ENCODE peak calls at places on chromosomes 11 and 22, in ten cellular contexts. One of them, this sample, is unnamed.

GRCh38 chr11:44766112-44766971 is 39.6 kb downstream of the TSPAN18 start:
- DNase-seq in CD8-positive, alpha-beta T cell: no peak
- DNase-seq in cardiac fibroblast: peak
- DNase-seq in uterus: peak
- DNase-seq in fibroblast of mammary gland: peak
- DNase-seq in tibial nerve: no peak
- DNase-seq in kidney: no peak
- DNase-seq in bronchial epithelial cell: no peak
- DNase-seq in psoas muscle: no peak
- DNase-seq in GM20000: no peak
- DNase-seq in this sample: peak

GRCh38 chr22:31622980-31623379 is 39.0 kb downstream of the PISD start:
- DNase-seq in CD8-positive, alpha-beta T cell: no peak
- DNase-seq in uterus: no peak
- DNase-seq in psoas muscle: no peak
- DNase-seq in bronchial epithelial cell: no peak
- DNase-seq in GM20000: no peak
- DNase-seq in tibial nerve: no peak
- DNase-seq in fibroblast of mammary gland: no peak
- DNase-seq in kidney: no peak
- DNase-seq in cardiac fibroblast: no peak
- DNase-seq in this sample: no peak

GRCh38 chr22:48782326-48782725 is 1045.3 kb downstream of the BRD1 start:
- DNase-seq in bronchial epithelial cell: no peak
- DNase-seq in tibial nerve: peak
- DNase-seq in fibroblast of mammary gland: no peak
- DNase-seq in kidney: no peak
- DNase-seq in cardiac fibroblast: no peak
- DNase-seq in GM20000: no peak
- DNase-seq in uterus: no peak
- DNase-seq in CD8-positive, alpha-beta T cell: no peak
- DNase-seq in psoas muscle: no peak
- DNase-seq in this sample: no peak

GRCh38 chr11:121414141-121414918 is 37.8 kb upstream of the SORL1 start:
- DNase-seq in kidney: no peak
- DNase-seq in psoas muscle: no peak
- DNase-seq in tibial nerve: no peak
- DNase-seq in uterus: no peak
- DNase-seq in GM20000: no peak
- DNase-seq in bronchial epithelial cell: no peak
- DNase-seq in CD8-positive, alpha-beta T cell: no peak
- DNase-seq in cardiac fibroblast: no peak
- DNase-seq in fibroblast of mammary gland: no peak
- DNase-seq in this sample: no peak

GRCh38 chr11:93668171-93668570 is 6.7 kb downstream of the CEP295 start:
- DNase-seq in kidney: no peak
- DNase-seq in GM20000: no peak
- DNase-seq in tibial nerve: no peak
- DNase-seq in bronchial epithelial cell: no peak
- DNase-seq in uterus: no peak
- DNase-seq in cardiac fibroblast: peak
- DNase-seq in CD8-positive, alpha-beta T cell: no peak
- DNase-seq in fibroblast of mammary gland: peak
- DNase-seq in psoas muscle: no peak
- DNase-seq in this sample: peak

GRCh38 chr11:111639226-111639925 is 37.1 kb downstream of the SIK2 start:
- DNase-seq in cardiac fibroblast: no peak
- DNase-seq in GM20000: no peak
- DNase-seq in fibroblast of mammary gland: no peak
- DNase-seq in tibial nerve: no peak
- DNase-seq in uterus: no peak
- DNase-seq in psoas muscle: no peak
- DNase-seq in kidney: no peak
- DNase-seq in CD8-positive, alpha-beta T cell: no peak
- DNase-seq in bronchial epithelial cell: no peak
- DNase-seq in this sample: no peak

GRCh38 chr11:2825261-2825885 is 60.2 kb downstream of the CDKN1C start:
- DNase-seq in psoas muscle: peak
- DNase-seq in bronchial epithelial cell: peak
- DNase-seq in uterus: peak
- DNase-seq in cardiac fibroblast: peak
- DNase-seq in kidney: peak
- DNase-seq in fibroblast of mammary gland: peak
- DNase-seq in CD8-positive, alpha-beta T cell: no peak
- DNase-seq in GM20000: no peak
- DNase-seq in tibial nerve: peak
- DNase-seq in this sample: peak

GRCh38 chr22:26890870-26891269 is 233.5 kb downstream of the MIAT start:
- DNase-seq in GM20000: no peak
- DNase-seq in fibroblast of mammary gland: no peak
- DNase-seq in kidney: no peak
- DNase-seq in uterus: no peak
- DNase-seq in bronchial epithelial cell: no peak
- DNase-seq in psoas muscle: no peak
- DNase-seq in cardiac fibroblast: no peak
- DNase-seq in CD8-positive, alpha-beta T cell: no peak
- DNase-seq in tibial nerve: no peak
- DNase-seq in this sample: no peak

GRCh38 chr11:28756977-28757376 is 648.8 kb downstream of the METTL15 start:
- DNase-seq in GM20000: no peak
- DNase-seq in bronchial epithelial cell: peak
- DNase-seq in cardiac fibroblast: peak
- DNase-seq in kidney: no peak
- DNase-seq in psoas muscle: no peak
- DNase-seq in uterus: no peak
- DNase-seq in CD8-positive, alpha-beta T cell: no peak
- DNase-seq in fibroblast of mammary gland: peak
- DNase-seq in tibial nerve: no peak
- DNase-seq in this sample: peak

GRCh38 chr11:57406337-57406904 is 16.0 kb upstream of the PRG2 start:
- DNase-seq in CD8-positive, alpha-beta T cell: no peak
- DNase-seq in GM20000: peak
- DNase-seq in bronchial epithelial cell: peak
- DNase-seq in kidney: no peak
- DNase-seq in psoas muscle: no peak
- DNase-seq in tibial nerve: no peak
- DNase-seq in uterus: peak
- DNase-seq in cardiac fibroblast: peak
- DNase-seq in fibroblast of mammary gland: peak
- DNase-seq in this sample: peak

GRCh38 chr11:206516-207212 is 535 bp downstream of the BET1L start:
- DNase-seq in psoas muscle: no peak
- DNase-seq in cardiac fibroblast: peak
- DNase-seq in fibroblast of mammary gland: peak
- DNase-seq in bronchial epithelial cell: no peak
- DNase-seq in uterus: peak
- DNase-seq in CD8-positive, alpha-beta T cell: no peak
- DNase-seq in GM20000: peak
- DNase-seq in kidney: peak
- DNase-seq in tibial nerve: no peak
- DNase-seq in this sample: no peak

GRCh38 chr11:41954034-41954433 is 494.6 kb upstream of the LRRC4C start:
- DNase-seq in cardiac fibroblast: peak
- DNase-seq in psoas muscle: no peak
- DNase-seq in bronchial epithelial cell: peak
- DNase-seq in GM20000: no peak
- DNase-seq in CD8-positive, alpha-beta T cell: no peak
- DNase-seq in kidney: no peak
- DNase-seq in uterus: no peak
- DNase-seq in fibroblast of mammary gland: peak
- DNase-seq in tibial nerve: no peak
- DNase-seq in this sample: peak

GRCh38 chr11:65586676-65587075 is 8.9 kb downstream of the KCNK7 start:
- DNase-seq in fibroblast of mammary gland: peak
- DNase-seq in cardiac fibroblast: peak
- DNase-seq in bronchial epithelial cell: no peak
- DNase-seq in kidney: no peak
- DNase-seq in tibial nerve: no peak
- DNase-seq in GM20000: no peak
- DNase-seq in psoas muscle: peak
- DNase-seq in CD8-positive, alpha-beta T cell: no peak
- DNase-seq in uterus: no peak
- DNase-seq in this sample: no peak

GRCh38 chr22:45318558-45319318 is 9.0 kb downstream of the FAM118A start:
- DNase-seq in psoas muscle: no peak
- DNase-seq in bronchial epithelial cell: no peak
- DNase-seq in kidney: no peak
- DNase-seq in CD8-positive, alpha-beta T cell: peak
- DNase-seq in tibial nerve: no peak
- DNase-seq in cardiac fibroblast: peak
- DNase-seq in GM20000: peak
- DNase-seq in fibroblast of mammary gland: peak
- DNase-seq in uterus: no peak
- DNase-seq in this sample: no peak

GRCh38 chr11:27204527-27204926 is 158.5 kb downstream of the CCDC34 start:
- DNase-seq in CD8-positive, alpha-beta T cell: no peak
- DNase-seq in uterus: no peak
- DNase-seq in GM20000: no peak
- DNase-seq in bronchial epithelial cell: peak
- DNase-seq in tibial nerve: no peak
- DNase-seq in cardiac fibroblast: peak
- DNase-seq in fibroblast of mammary gland: peak
- DNase-seq in psoas muscle: no peak
- DNase-seq in kidney: no peak
- DNase-seq in this sample: no peak
- TF ChIP-seq CTCF in CD8-positive, alpha-beta T cell: no peak
- TF ChIP-seq CTCF in uterus: no peak
- TF ChIP-seq CTCF in GM20000: no peak
- TF ChIP-seq CTCF in bronchial epithelial cell: peak
- TF ChIP-seq CTCF in tibial nerve: no peak
- TF ChIP-seq CTCF in cardiac fibroblast: peak
- TF ChIP-seq CTCF in fibroblast of mammary gland: peak
- TF ChIP-seq CTCF in psoas muscle: no peak
- TF ChIP-seq CTCF in kidney: peak
- TF ChIP-seq CTCF in this sample: peak

DNA sequence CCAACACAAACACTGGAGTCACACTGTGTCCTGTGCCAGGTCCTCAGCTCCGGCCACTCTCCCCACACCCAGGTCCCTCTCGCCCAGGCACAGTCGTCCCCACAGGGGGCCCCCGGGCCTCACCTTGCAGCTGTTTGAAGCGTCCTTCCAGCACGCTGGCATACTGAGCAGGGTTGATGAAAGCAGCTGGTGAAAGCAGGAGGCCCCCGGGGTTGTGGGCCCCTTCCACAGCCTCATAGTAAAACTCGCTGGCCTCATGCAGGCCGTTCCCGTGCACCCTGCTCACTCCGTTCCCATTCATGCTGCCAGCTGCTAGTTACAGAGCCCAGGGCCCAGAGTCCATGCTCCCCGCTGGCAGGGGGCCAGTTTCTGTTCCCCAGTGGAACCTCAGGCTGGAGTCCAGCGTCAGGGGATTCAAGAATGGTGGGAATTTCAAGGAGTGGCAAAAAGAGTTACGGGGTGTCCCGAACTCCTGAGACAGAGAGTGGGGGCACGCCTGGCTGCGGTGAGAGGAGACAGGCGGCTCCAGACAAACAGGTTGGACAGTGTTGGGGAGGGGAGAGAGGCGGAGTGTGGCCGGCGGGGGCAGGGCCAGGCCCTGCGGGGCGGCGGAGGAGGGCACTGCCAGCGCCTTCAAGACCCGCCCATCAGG is 10.6 kb downstream of the SPTBN2 start:
- DNase-seq in uterus: no peak
- DNase-seq in psoas muscle: peak
- DNase-seq in fibroblast of mammary gland: no peak
- DNase-seq in cardiac fibroblast: no peak
- DNase-seq in bronchial epithelial cell: peak
- DNase-seq in kidney: peak
- DNase-seq in GM20000: no peak
- DNase-seq in CD8-positive, alpha-beta T cell: no peak
- DNase-seq in tibial nerve: no peak
- DNase-seq in this sample: no peak
- TF ChIP-seq CTCF in uterus: no peak
- TF ChIP-seq CTCF in psoas muscle: no peak
- TF ChIP-seq CTCF in fibroblast of mammary gland: no peak
- TF ChIP-seq CTCF in cardiac fibroblast: peak
- TF ChIP-seq CTCF in bronchial epithelial cell: peak
- TF ChIP-seq CTCF in kidney: no peak
- TF ChIP-seq CTCF in GM20000: no peak
- TF ChIP-seq CTCF in CD8-positive, alpha-beta T cell: no peak
- TF ChIP-seq CTCF in tibial nerve: no peak
- TF ChIP-seq CTCF in this sample: no peak

GRCh38 chr11:12050911-12051667 is 42.7 kb upstream of the DKK3 start:
- DNase-seq in kidney: no peak
- DNase-seq in bronchial epithelial cell: peak
- DNase-seq in cardiac fibroblast: no peak
- DNase-seq in CD8-positive, alpha-beta T cell: no peak
- DNase-seq in GM20000: no peak
- DNase-seq in psoas muscle: no peak
- DNase-seq in tibial nerve: no peak
- DNase-seq in fibroblast of mammary gland: no peak
- DNase-seq in uterus: no peak
- DNase-seq in this sample: no peak

GRCh38 chr11:12050470-12050891 is 42.1 kb upstream of the DKK3 start:
- DNase-seq in fibroblast of mammary gland: no peak
- DNase-seq in tibial nerve: no peak
- DNase-seq in uterus: no peak
- DNase-seq in kidney: no peak
- DNase-seq in psoas muscle: no peak
- DNase-seq in CD8-positive, alpha-beta T cell: no peak
- DNase-seq in cardiac fibroblast: no peak
- DNase-seq in GM20000: no peak
- DNase-seq in bronchial epithelial cell: no peak
- DNase-seq in this sample: peak

GRCh38 chr11:12056112-12056511 is 47.7 kb upstream of the DKK3 start:
- DNase-seq in psoas muscle: no peak
- DNase-seq in uterus: no peak
- DNase-seq in GM20000: no peak
- DNase-seq in cardiac fibroblast: no peak
- DNase-seq in CD8-positive, alpha-beta T cell: no peak
- DNase-seq in fibroblast of mammary gland: no peak
- DNase-seq in bronchial epithelial cell: no peak
- DNase-seq in tibial nerve: no peak
- DNase-seq in kidney: no peak
- DNase-seq in this sample: no peak

GRCh38 chr11:12053606-12054361 is 45.4 kb upstream of the DKK3 start:
- DNase-seq in kidney: peak
- DNase-seq in psoas muscle: no peak
- DNase-seq in fibroblast of mammary gland: peak
- DNase-seq in bronchial epithelial cell: no peak
- DNase-seq in GM20000: no peak
- DNase-seq in tibial nerve: no peak
- DNase-seq in uterus: no peak
- DNase-seq in CD8-positive, alpha-beta T cell: no peak
- DNase-seq in cardiac fibroblast: peak
- DNase-seq in this sample: no peak

GRCh38 chr11:12052676-12053605 is 44.5 kb upstream of the DKK3 start:
- DNase-seq in bronchial epithelial cell: no peak
- DNase-seq in psoas muscle: no peak
- DNase-seq in tibial nerve: no peak
- DNase-seq in GM20000: no peak
- DNase-seq in cardiac fibroblast: no peak
- DNase-seq in CD8-positive, alpha-beta T cell: peak
- DNase-seq in kidney: no peak
- DNase-seq in fibroblast of mammary gland: peak
- DNase-seq in uterus: no peak
- DNase-seq in this sample: no peak
- TF ChIP-seq CTCF in bronchial epithelial cell: no peak
- TF ChIP-seq CTCF in psoas muscle: no peak
- TF ChIP-seq CTCF in tibial nerve: no peak
- TF ChIP-seq CTCF in GM20000: no peak
- TF ChIP-seq CTCF in cardiac fibroblast: no peak
- TF ChIP-seq CTCF in CD8-positive, alpha-beta T cell: no peak
- TF ChIP-seq CTCF in kidney: no peak
- TF ChIP-seq CTCF in fibroblast of mammary gland: peak
- TF ChIP-seq CTCF in uterus: no peak
- TF ChIP-seq CTCF in this sample: peak

GRCh38 chr11:12266943-12267342 is 110.4 kb upstream of the PARVA start:
- DNase-seq in bronchial epithelial cell: no peak
- DNase-seq in uterus: no peak
- DNase-seq in tibial nerve: no peak
- DNase-seq in kidney: no peak
- DNase-seq in CD8-positive, alpha-beta T cell: no peak
- DNase-seq in fibroblast of mammary gland: no peak
- DNase-seq in psoas muscle: no peak
- DNase-seq in GM20000: no peak
- DNase-seq in cardiac fibroblast: no peak
- DNase-seq in this sample: no peak
- TF ChIP-seq CTCF in bronchial epithelial cell: no peak
- TF ChIP-seq CTCF in uterus: no peak
- TF ChIP-seq CTCF in tibial nerve: no peak
- TF ChIP-seq CTCF in kidney: peak
- TF ChIP-seq CTCF in CD8-positive, alpha-beta T cell: no peak
- TF ChIP-seq CTCF in fibroblast of mammary gland: peak
- TF ChIP-seq CTCF in psoas muscle: no peak
- TF ChIP-seq CTCF in GM20000: no peak
- TF ChIP-seq CTCF in cardiac fibroblast: no peak
- TF ChIP-seq CTCF in this sample: no peak